ENCODE peak calls at places on chromosomes 5 and 9, in nine cellular contexts. One of them, this sample, is unnamed.

GRCh38 chr5:180135128-180135955 is 63.8 kb upstream of the RNF130 start:
- DNase-seq in psoas muscle: no peak
- DNase-seq in left ventricle myocardium inferior: no peak
- DNase-seq in stimulated activated CD8-positive, alpha-beta memory T cell treated with anti-CD3 and anti-CD28 coated beads, Interleukin-15, amount 100 ng/mL, for 24 hours: no peak
- DNase-seq in GM04503: peak
- DNase-seq in cardiac muscle cell: no peak
- DNase-seq in anterior cingulate cortex: peak
- DNase-seq in HCEC 1CT: peak
- DNase-seq in SW 1271: no peak
- DNase-seq in this sample: no peak

GRCh38 chr5:99088309-99088708 is 159.5 kb upstream of the CHD1 start:
- DNase-seq in psoas muscle: no peak
- DNase-seq in left ventricle myocardium inferior: no peak
- DNase-seq in stimulated activated CD8-positive, alpha-beta memory T cell treated with anti-CD3 and anti-CD28 coated beads, Interleukin-15, amount 100 ng/mL, for 24 hours: no peak
- DNase-seq in GM04503: no peak
- DNase-seq in cardiac muscle cell: no peak
- DNase-seq in anterior cingulate cortex: no peak
- DNase-seq in HCEC 1CT: no peak
- DNase-seq in SW 1271: no peak
- DNase-seq in this sample: no peak

GRCh38 chr5:78046006-78046405 is 248.5 kb downstream of the AP3B1 start:
- DNase-seq in psoas muscle: peak
- DNase-seq in left ventricle myocardium inferior: no peak
- DNase-seq in stimulated activated CD8-positive, alpha-beta memory T cell treated with anti-CD3 and anti-CD28 coated beads, Interleukin-15, amount 100 ng/mL, for 24 hours: no peak
- DNase-seq in GM04503: no peak
- DNase-seq in cardiac muscle cell: no peak
- DNase-seq in anterior cingulate cortex: no peak
- DNase-seq in HCEC 1CT: no peak
- DNase-seq in SW 1271: no peak
- DNase-seq in this sample: no peak

GRCh38 chr9:13790055-13790454 is 510.6 kb upstream of the MPDZ start:
- DNase-seq in psoas muscle: no peak
- DNase-seq in left ventricle myocardium inferior: no peak
- DNase-seq in stimulated activated CD8-positive, alpha-beta memory T cell treated with anti-CD3 and anti-CD28 coated beads, Interleukin-15, amount 100 ng/mL, for 24 hours: no peak
- DNase-seq in GM04503: no peak
- DNase-seq in cardiac muscle cell: no peak
- DNase-seq in anterior cingulate cortex: no peak
- DNase-seq in HCEC 1CT: no peak
- DNase-seq in SW 1271: no peak
- DNase-seq in this sample: no peak

GRCh38 chr5:114316167-114316566 is 45.7 kb upstream of the KCNN2 start:
- DNase-seq in psoas muscle: no peak
- DNase-seq in left ventricle myocardium inferior: no peak
- DNase-seq in stimulated activated CD8-positive, alpha-beta memory T cell treated with anti-CD3 and anti-CD28 coated beads, Interleukin-15, amount 100 ng/mL, for 24 hours: no peak
- DNase-seq in GM04503: no peak
- DNase-seq in cardiac muscle cell: peak
- DNase-seq in anterior cingulate cortex: no peak
- DNase-seq in HCEC 1CT: no peak
- DNase-seq in SW 1271: no peak
- DNase-seq in this sample: no peak

GRCh38 chr5:133149333-133149732 is 97.5 kb downstream of the HSPA4 start:
- DNase-seq in psoas muscle: no peak
- DNase-seq in left ventricle myocardium inferior: no peak
- DNase-seq in stimulated activated CD8-positive, alpha-beta memory T cell treated with anti-CD3 and anti-CD28 coated beads, Interleukin-15, amount 100 ng/mL, for 24 hours: no peak
- DNase-seq in GM04503: no peak
- DNase-seq in cardiac muscle cell: no peak
- DNase-seq in anterior cingulate cortex: no peak
- DNase-seq in HCEC 1CT: no peak
- DNase-seq in SW 1271: no peak
- DNase-seq in this sample: no peak

GRCh38 chr9:79687131-79687447 is 115.3 kb downstream of the TLE4 start:
- DNase-seq in psoas muscle: no peak
- DNase-seq in left ventricle myocardium inferior: no peak
- DNase-seq in stimulated activated CD8-positive, alpha-beta memory T cell treated with anti-CD3 and anti-CD28 coated beads, Interleukin-15, amount 100 ng/mL, for 24 hours: no peak
- DNase-seq in GM04503: no peak
- DNase-seq in cardiac muscle cell: no peak
- DNase-seq in anterior cingulate cortex: no peak
- DNase-seq in HCEC 1CT: no peak
- DNase-seq in SW 1271: no peak
- DNase-seq in this sample: no peak

GRCh38 chr9:124297553-124297905 is 39.8 kb downstream of the NEK6 start:
- DNase-seq in psoas muscle: peak
- DNase-seq in left ventricle myocardium inferior: peak
- DNase-seq in stimulated activated CD8-positive, alpha-beta memory T cell treated with anti-CD3 and anti-CD28 coated beads, Interleukin-15, amount 100 ng/mL, for 24 hours: no peak
- DNase-seq in GM04503: peak
- DNase-seq in cardiac muscle cell: no peak
- DNase-seq in anterior cingulate cortex: peak
- DNase-seq in HCEC 1CT: peak
- DNase-seq in SW 1271: peak
- DNase-seq in this sample: peak

GRCh38 chr5:130290219-130290618 is 386.0 kb downstream of the CHSY3 start:
- DNase-seq in psoas muscle: no peak
- DNase-seq in left ventricle myocardium inferior: no peak
- DNase-seq in stimulated activated CD8-positive, alpha-beta memory T cell treated with anti-CD3 and anti-CD28 coated beads, Interleukin-15, amount 100 ng/mL, for 24 hours: no peak
- DNase-seq in GM04503: no peak
- DNase-seq in cardiac muscle cell: no peak
- DNase-seq in anterior cingulate cortex: no peak
- DNase-seq in HCEC 1CT: no peak
- DNase-seq in SW 1271: no peak
- DNase-seq in this sample: no peak

GRCh38 chr9:137690939-137691647 is 72.3 kb downstream of the EHMT1 start:
- DNase-seq in psoas muscle: no peak
- DNase-seq in left ventricle myocardium inferior: no peak
- DNase-seq in stimulated activated CD8-positive, alpha-beta memory T cell treated with anti-CD3 and anti-CD28 coated beads, Interleukin-15, amount 100 ng/mL, for 24 hours: no peak
- DNase-seq in GM04503: no peak
- DNase-seq in cardiac muscle cell: no peak
- DNase-seq in anterior cingulate cortex: no peak
- DNase-seq in HCEC 1CT: no peak
- DNase-seq in SW 1271: no peak
- DNase-seq in this sample: no peak

GRCh38 chr9:18260527-18260926 is 213.4 kb upstream of the ADAMTSL1 start:
- DNase-seq in psoas muscle: no peak
- DNase-seq in left ventricle myocardium inferior: no peak
- DNase-seq in stimulated activated CD8-positive, alpha-beta memory T cell treated with anti-CD3 and anti-CD28 coated beads, Interleukin-15, amount 100 ng/mL, for 24 hours: no peak
- DNase-seq in GM04503: no peak
- DNase-seq in cardiac muscle cell: no peak
- DNase-seq in anterior cingulate cortex: no peak
- DNase-seq in HCEC 1CT: no peak
- DNase-seq in SW 1271: no peak
- DNase-seq in this sample: no peak

GRCh38 chr5:138449501-138450239 is 10.8 kb downstream of the REEP2 start:
- DNase-seq in psoas muscle: peak
- DNase-seq in left ventricle myocardium inferior: peak
- DNase-seq in stimulated activated CD8-positive, alpha-beta memory T cell treated with anti-CD3 and anti-CD28 coated beads, Interleukin-15, amount 100 ng/mL, for 24 hours: peak
- DNase-seq in GM04503: no peak
- DNase-seq in cardiac muscle cell: peak
- DNase-seq in anterior cingulate cortex: peak
- DNase-seq in HCEC 1CT: peak
- DNase-seq in SW 1271: peak
- DNase-seq in this sample: no peak

GRCh38 chr9:32345243-32345642 is 39.2 kb upstream of the ACO1 start:
- DNase-seq in psoas muscle: no peak
- DNase-seq in left ventricle myocardium inferior: no peak
- DNase-seq in stimulated activated CD8-positive, alpha-beta memory T cell treated with anti-CD3 and anti-CD28 coated beads, Interleukin-15, amount 100 ng/mL, for 24 hours: no peak
- DNase-seq in GM04503: no peak
- DNase-seq in cardiac muscle cell: no peak
- DNase-seq in anterior cingulate cortex: no peak
- DNase-seq in HCEC 1CT: no peak
- DNase-seq in SW 1271: no peak
- DNase-seq in this sample: no peak

GRCh38 chr5:68369436-68370125 is 154.0 kb downstream of the PIK3R1 start:
- DNase-seq in psoas muscle: no peak
- DNase-seq in left ventricle myocardium inferior: no peak
- DNase-seq in stimulated activated CD8-positive, alpha-beta memory T cell treated with anti-CD3 and anti-CD28 coated beads, Interleukin-15, amount 100 ng/mL, for 24 hours: no peak
- DNase-seq in GM04503: no peak
- DNase-seq in cardiac muscle cell: no peak
- DNase-seq in anterior cingulate cortex: no peak
- DNase-seq in HCEC 1CT: no peak
- DNase-seq in SW 1271: no peak
- DNase-seq in this sample: no peak

GRCh38 chr5:15560421-15560820 is 60.4 kb downstream of the FBXL7 start:
- DNase-seq in psoas muscle: no peak
- DNase-seq in left ventricle myocardium inferior: no peak
- DNase-seq in stimulated activated CD8-positive, alpha-beta memory T cell treated with anti-CD3 and anti-CD28 coated beads, Interleukin-15, amount 100 ng/mL, for 24 hours: no peak
- DNase-seq in GM04503: no peak
- DNase-seq in cardiac muscle cell: no peak
- DNase-seq in anterior cingulate cortex: no peak
- DNase-seq in HCEC 1CT: peak
- DNase-seq in SW 1271: no peak
- DNase-seq in this sample: no peak

GRCh38 chr5:56412601-56413379 is 179.7 kb upstream of the ANKRD55 start:
- DNase-seq in psoas muscle: peak
- DNase-seq in left ventricle myocardium inferior: peak
- DNase-seq in stimulated activated CD8-positive, alpha-beta memory T cell treated with anti-CD3 and anti-CD28 coated beads, Interleukin-15, amount 100 ng/mL, for 24 hours: no peak
- DNase-seq in GM04503: no peak
- DNase-seq in cardiac muscle cell: no peak
- DNase-seq in anterior cingulate cortex: peak
- DNase-seq in HCEC 1CT: no peak
- DNase-seq in SW 1271: no peak
- DNase-seq in this sample: no peak

GRCh38 chr5:3389471-3390026 is 206.1 kb upstream of the IRX1 start:
- DNase-seq in psoas muscle: no peak
- DNase-seq in left ventricle myocardium inferior: no peak
- DNase-seq in stimulated activated CD8-positive, alpha-beta memory T cell treated with anti-CD3 and anti-CD28 coated beads, Interleukin-15, amount 100 ng/mL, for 24 hours: no peak
- DNase-seq in GM04503: no peak
- DNase-seq in cardiac muscle cell: no peak
- DNase-seq in anterior cingulate cortex: no peak
- DNase-seq in HCEC 1CT: no peak
- DNase-seq in SW 1271: no peak
- DNase-seq in this sample: no peak

GRCh38 chr9:127503379-127503921 is 52.1 kb downstream of the LRSAM1 start:
- DNase-seq in psoas muscle: no peak
- DNase-seq in left ventricle myocardium inferior: no peak
- DNase-seq in stimulated activated CD8-positive, alpha-beta memory T cell treated with anti-CD3 and anti-CD28 coated beads, Interleukin-15, amount 100 ng/mL, for 24 hours: no peak
- DNase-seq in GM04503: no peak
- DNase-seq in cardiac muscle cell: no peak
- DNase-seq in anterior cingulate cortex: no peak
- DNase-seq in HCEC 1CT: no peak
- DNase-seq in SW 1271: no peak
- DNase-seq in this sample: no peak

GRCh38 chr9:136364369-136364748 is 815 bp upstream of the DNLZ start:
- DNase-seq in psoas muscle: no peak
- DNase-seq in left ventricle myocardium inferior: no peak
- DNase-seq in stimulated activated CD8-positive, alpha-beta memory T cell treated with anti-CD3 and anti-CD28 coated beads, Interleukin-15, amount 100 ng/mL, for 24 hours: no peak
- DNase-seq in GM04503: no peak
- DNase-seq in cardiac muscle cell: no peak
- DNase-seq in anterior cingulate cortex: no peak
- DNase-seq in HCEC 1CT: no peak
- DNase-seq in SW 1271: no peak
- DNase-seq in this sample: no peak

GRCh38 chr5:114360816-114361723 is 800 bp upstream of the KCNN2 start:
- DNase-seq in psoas muscle: peak
- DNase-seq in left ventricle myocardium inferior: peak
- DNase-seq in stimulated activated CD8-positive, alpha-beta memory T cell treated with anti-CD3 and anti-CD28 coated beads, Interleukin-15, amount 100 ng/mL, for 24 hours: no peak
- DNase-seq in GM04503: no peak
- DNase-seq in cardiac muscle cell: peak
- DNase-seq in anterior cingulate cortex: peak
- DNase-seq in HCEC 1CT: no peak
- DNase-seq in SW 1271: no peak
- DNase-seq in this sample: no peak

GRCh38 chr9:3756071-3756470 is 230.3 kb upstream of the RFX3 start:
- DNase-seq in psoas muscle: no peak
- DNase-seq in left ventricle myocardium inferior: no peak
- DNase-seq in stimulated activated CD8-positive, alpha-beta memory T cell treated with anti-CD3 and anti-CD28 coated beads, Interleukin-15, amount 100 ng/mL, for 24 hours: no peak
- DNase-seq in GM04503: no peak
- DNase-seq in cardiac muscle cell: no peak
- DNase-seq in anterior cingulate cortex: no peak
- DNase-seq in HCEC 1CT: no peak
- DNase-seq in SW 1271: no peak
- DNase-seq in this sample: no peak

GRCh38 chr5:1014781-1015221 is 6.2 kb downstream of the NKD2 start:
- DNase-seq in psoas muscle: peak
- DNase-seq in left ventricle myocardium inferior: peak
- DNase-seq in stimulated activated CD8-positive, alpha-beta memory T cell treated with anti-CD3 and anti-CD28 coated beads, Interleukin-15, amount 100 ng/mL, for 24 hours: no peak
- DNase-seq in GM04503: no peak
- DNase-seq in cardiac muscle cell: no peak
- DNase-seq in anterior cingulate cortex: no peak
- DNase-seq in HCEC 1CT: no peak
- DNase-seq in SW 1271: no peak
- DNase-seq in this sample: no peak

This sample was measured in glomerular endothelial cell.